ENCODE peak calls at places on chromosomes 13 and 19, in six cellular contexts. E is GM12892; P is smooth muscle cell of the brain vasculature; L is stimulated activated CD4-positive, alpha-beta T cell treated with anti-CD3 and anti-CD28 coated beads, Interleukin-2, amount 100 ng/mL, for 4 hours; K is NCI-H2029; J is Calu3. U is an unnamed sample.

GRCh38 chr19:4368128-4368820 is 24.9 kb downstream of the MPND start:
- DNase-seq in E (no peak), P (no peak), L (no peak), K (no peak), J (no peak), U (peak)

GRCh38 chr19:29812080-29812880 is 489 bp downstream of the CCNE1 start:
- DNase-seq in E (no peak), P (no peak), L (no peak), K (no peak), J (peak), U (no peak)

GRCh38 chr19:55482128-55482961 is 2.6 kb upstream of the NAT14 start:
- DNase-seq in E (no peak), P (no peak), L (no peak), K (no peak), J (no peak), U (no peak)

GRCh38 chr13:114161644-114162532 is 17.2 kb upstream of the CFAP97D2 start:
- DNase-seq in E (no peak), P (peak), L (no peak), K (peak), J (no peak), U (peak)

GRCh38 chr13:112868308-112868707 is 100.7 kb upstream of the MCF2L start:
- DNase-seq in E (no peak), P (no peak), L (no peak), K (no peak), J (no peak), U (no peak)

GRCh38 chr19:12639901-12640613 is 26.5 kb downstream of the MAN2B1 start:
- DNase-seq in E (peak), P (peak), L (peak), K (peak), J (no peak), U (no peak)

GRCh38 chr19:33291623-33292534 is 10.5 kb downstream of the CEBPA start:
- DNase-seq in E (no peak), P (no peak), L (no peak), K (no peak), J (no peak), U (no peak)

GRCh38 chr19:34474233-34474989 is 7.1 kb upstream of the WTIP start:
- DNase-seq in E (no peak), P (no peak), L (no peak), K (peak), J (no peak), U (peak)

GRCh38 chr19:32318884-32319520 is 26.4 kb upstream of the ZNF507 start:
- DNase-seq in E (no peak), P (no peak), L (no peak), K (no peak), J (peak), U (peak)

GRCh38 chr13:42875448-42876269 is 94.3 kb downstream of the FAM216B start:
- DNase-seq in E (no peak), P (no peak), L (no peak), K (no peak), J (no peak), U (no peak)

GRCh38 chr13:60331249-60332012 is 65.6 kb upstream of the TDRD3 start:
- DNase-seq in E (no peak), P (no peak), L (no peak), K (no peak), J (no peak), U (no peak)

GRCh38 chr19:48424694-48425219 is 21.0 kb upstream of the GRWD1 start:
- DNase-seq in E (no peak), P (no peak), L (no peak), K (no peak), J (peak), U (peak)

GRCh38 chr13:44410328-44410859 is 36.8 kb downstream of the SERP2 start:
- DNase-seq in E (no peak), P (no peak), L (no peak), K (no peak), J (no peak), U (no peak)

GRCh38 chr13:99655351-99656091 is 154.2 kb downstream of the TM9SF2 start:
- DNase-seq in E (no peak), P (no peak), L (no peak), K (no peak), J (peak), U (peak)

GRCh38 chr13:79799049-79799448 is 318.1 kb downstream of the NDFIP2 start:
- DNase-seq in E (no peak), P (no peak), L (no peak), K (no peak), J (no peak), U (no peak)

GRCh38 chr13:87680298-87680697 is 9.1 kb downstream of the SLITRK5 start:
- DNase-seq in E (no peak), P (no peak), L (no peak), K (no peak), J (peak), U (peak)

GRCh38 chr19:48006762-48007161 is 12.3 kb downstream of the ELSPBP1 start:
- DNase-seq in E (no peak), P (no peak), L (no peak), K (no peak), J (peak), U (no peak)

GRCh38 chr19:6498294-6499036 is 3.6 kb downstream of the TUBB4A start:
- DNase-seq in E (no peak), P (no peak), L (no peak), K (no peak), J (no peak), U (no peak)

GRCh38 chr19:5563941-5564612 is 3.7 kb downstream of the TINCR start:
- DNase-seq in E (no peak), P (no peak), L (no peak), K (no peak), J (peak), U (peak)

GRCh38 chr19:13091400-13092161 is 11.1 kb downstream of the LYL1 start:
- DNase-seq in E (no peak), P (peak), L (no peak), K (no peak), J (no peak), U (no peak)

GRCh38 chr13:20525144-20525600 is 485 bp downstream of the CRYL1 start:
- DNase-seq in E (no peak), P (no peak), L (no peak), K (no peak), J (peak), U (peak)

GRCh38 chr19:13817615-13818371 is 22.6 kb downstream of the ZSWIM4 start:
- DNase-seq in E (no peak), P (no peak), L (no peak), K (peak), J (no peak), U (no peak)

GRCh38 chr13:83620535-83621220 is 261.6 kb downstream of the SLITRK1 start:
- DNase-seq in E (no peak), P (no peak), L (no peak), K (no peak), J (no peak), U (peak)